ENCODE peak calls at places on chromosomes 1 and 21, in four cellular contexts. One of them, this sample, is unnamed.

GRCh38 chr21:42472521-42472920 is 23.5 kb downstream of the RSPH1 start:
- DNase-seq in stimulated activated CD8-positive, alpha-beta memory T cell treated with anti-CD3 and anti-CD28 coated beads, Interleukin-4, amount 100 ng/mL, for 1 hour: no peak
- DNase-seq in T-helper 1 cell: no peak
- DNase-seq in glutamatergic neuron: no peak
- DNase-seq in this sample: no peak

GRCh38 chr1:36321119-36321951 is 2.1 kb downstream of the EVA1B start:
- DNase-seq in glutamatergic neuron: peak; percentile 45
- DNase-seq in stimulated activated CD8-positive, alpha-beta memory T cell treated with anti-CD3 and anti-CD28 coated beads, Interleukin-4, amount 100 ng/mL, for 1 hour: no peak
- DNase-seq in T-helper 1 cell: peak; percentile 36
- DNase-seq in this sample: no peak

GRCh38 chr1:176719478-176719877 is 256.5 kb downstream of the PAPPA2 start:
- DNase-seq in T-helper 1 cell: no peak
- DNase-seq in stimulated activated CD8-positive, alpha-beta memory T cell treated with anti-CD3 and anti-CD28 coated beads, Interleukin-4, amount 100 ng/mL, for 1 hour: no peak
- DNase-seq in glutamatergic neuron: no peak
- DNase-seq in this sample: no peak

GRCh38 chr1:91741906-91742305 is 144.0 kb downstream of the TGFBR3 start:
- DNase-seq in T-helper 1 cell: no peak
- DNase-seq in glutamatergic neuron: no peak
- DNase-seq in stimulated activated CD8-positive, alpha-beta memory T cell treated with anti-CD3 and anti-CD28 coated beads, Interleukin-4, amount 100 ng/mL, for 1 hour: no peak
- DNase-seq in this sample: no peak

GRCh38 chr21:27476696-27477095 is 509.8 kb upstream of the ADAMTS5 start:
- DNase-seq in stimulated activated CD8-positive, alpha-beta memory T cell treated with anti-CD3 and anti-CD28 coated beads, Interleukin-4, amount 100 ng/mL, for 1 hour: no peak
- DNase-seq in glutamatergic neuron: no peak
- DNase-seq in T-helper 1 cell: no peak
- DNase-seq in this sample: no peak

GRCh38 chr1:15931884-15932283 is 44.0 kb downstream of the ZBTB17 start:
- DNase-seq in stimulated activated CD8-positive, alpha-beta memory T cell treated with anti-CD3 and anti-CD28 coated beads, Interleukin-4, amount 100 ng/mL, for 1 hour: no peak
- DNase-seq in glutamatergic neuron: no peak
- DNase-seq in T-helper 1 cell: no peak
- DNase-seq in this sample: no peak

GRCh38 chr1:26999440-26999987 is 6.0 kb downstream of the TRNP1 start:
- DNase-seq in stimulated activated CD8-positive, alpha-beta memory T cell treated with anti-CD3 and anti-CD28 coated beads, Interleukin-4, amount 100 ng/mL, for 1 hour: no peak
- DNase-seq in glutamatergic neuron: peak; percentile 24
- DNase-seq in T-helper 1 cell: no peak
- DNase-seq in this sample: no peak

GRCh38 chr1:18597159-18598042 is 33.2 kb upstream of the PAX7 start:
- DNase-seq in glutamatergic neuron: peak; percentile 84
- DNase-seq in T-helper 1 cell: peak; percentile 28
- DNase-seq in stimulated activated CD8-positive, alpha-beta memory T cell treated with anti-CD3 and anti-CD28 coated beads, Interleukin-4, amount 100 ng/mL, for 1 hour: peak; percentile 11
- DNase-seq in this sample: no peak

GRCh38 chr21:25934130-25934529 is 199.4 kb downstream of the GABPA start:
- DNase-seq in stimulated activated CD8-positive, alpha-beta memory T cell treated with anti-CD3 and anti-CD28 coated beads, Interleukin-4, amount 100 ng/mL, for 1 hour: no peak
- DNase-seq in glutamatergic neuron: no peak
- DNase-seq in T-helper 1 cell: no peak
- DNase-seq in this sample: no peak

GRCh38 chr1:113178106-113178505 is 105.1 kb downstream of the LRIG2 start:
- DNase-seq in stimulated activated CD8-positive, alpha-beta memory T cell treated with anti-CD3 and anti-CD28 coated beads, Interleukin-4, amount 100 ng/mL, for 1 hour: no peak
- DNase-seq in T-helper 1 cell: no peak
- DNase-seq in glutamatergic neuron: no peak
- DNase-seq in this sample: no peak

GRCh38 chr1:54543729-54544496 is 4.1 kb upstream of the ACOT11 start:
- DNase-seq in T-helper 1 cell: no peak
- DNase-seq in stimulated activated CD8-positive, alpha-beta memory T cell treated with anti-CD3 and anti-CD28 coated beads, Interleukin-4, amount 100 ng/mL, for 1 hour: no peak
- DNase-seq in glutamatergic neuron: no peak
- DNase-seq in this sample: no peak

GRCh38 chr1:116498789-116499628 is 71.8 kb downstream of the CD58 start:
- DNase-seq in glutamatergic neuron: peak; percentile 70
- DNase-seq in T-helper 1 cell: peak; percentile 16
- DNase-seq in stimulated activated CD8-positive, alpha-beta memory T cell treated with anti-CD3 and anti-CD28 coated beads, Interleukin-4, amount 100 ng/mL, for 1 hour: no peak
- DNase-seq in this sample: no peak

GRCh38 chr1:19203440-19203839 is 6.6 kb downstream of the UBR4 start:
- DNase-seq in T-helper 1 cell: no peak
- DNase-seq in glutamatergic neuron: no peak
- DNase-seq in stimulated activated CD8-positive, alpha-beta memory T cell treated with anti-CD3 and anti-CD28 coated beads, Interleukin-4, amount 100 ng/mL, for 1 hour: no peak
- DNase-seq in this sample: no peak

GRCh38 chr1:44787506-44787905 is 464 bp downstream of the BEST4 start:
- DNase-seq in stimulated activated CD8-positive, alpha-beta memory T cell treated with anti-CD3 and anti-CD28 coated beads, Interleukin-4, amount 100 ng/mL, for 1 hour: no peak
- DNase-seq in T-helper 1 cell: no peak
- DNase-seq in glutamatergic neuron: no peak
- DNase-seq in this sample: no peak